ENCODE peak calls at places on chromosomes 7 and 10, in nine cellular contexts. J is stomach, P is sigmoid colon, N is endothelial cell of umbilical vein, O is suprapubic skin, F is spleen, K is HCT116, T is H1, C is breast epithelium. R is an unnamed sample.

GRCh38 chr10:25059990-25060389 is 43.6 kb downstream of the THNSL1 start:
- DNase-seq in F (no peak), K (peak), N (peak), J (peak), T (no peak), C (peak), O (no peak), P (no peak), R (peak)

GRCh38 chr10:113434950-113435349 is 117.9 kb upstream of the HABP2 start:
- DNase-seq in K (no peak), F (no peak), T (no peak), P (no peak), N (no peak), J (no peak), C (no peak), O (no peak), R (no peak)

GRCh38 chr10:30752481-30752881 is 122.9 kb upstream of the LYZL2 start:
- DNase-seq in O (no peak), J (no peak), P (no peak), K (no peak), C (no peak), T (no peak), F (no peak), N (no peak), R (no peak)

GRCh38 chr7:36037121-36037662 is 115.9 kb upstream of the EEPD1 start:
- DNase-seq in O (peak), P (no peak), C (peak), T (no peak), F (no peak), J (peak), K (no peak), N (peak), R (peak)

GRCh38 chr7:41921453-41921912 is 218.6 kb upstream of the INHBA start:
- DNase-seq in F (no peak), O (no peak), K (no peak), P (no peak), J (no peak), C (no peak), T (no peak), N (no peak), R (no peak)

GRCh38 chr10:124831116-124831515 is 29.5 kb downstream of the ABRAXAS2 start:
- DNase-seq in F (no peak), K (no peak), P (no peak), C (no peak), T (no peak), O (no peak), N (no peak), J (no peak), R (no peak)

GRCh38 chr10:26480909-26481703 is 43.0 kb downstream of the APBB1IP start:
- DNase-seq in J (no peak), K (no peak), P (no peak), O (no peak), F (no peak), C (no peak), T (no peak), N (no peak), R (no peak)

GRCh38 chr10:48548531-48549135 is 56.2 kb downstream of the ARHGAP22 start:
- DNase-seq in J (no peak), K (no peak), F (no peak), T (peak), N (no peak), C (no peak), P (no peak), O (no peak), R (no peak)

GRCh38 chr10:73894245-73894971 is 16.5 kb upstream of the PLAU start:
- DNase-seq in O (no peak), P (no peak), K (no peak), F (no peak), T (no peak), J (no peak), N (peak), C (no peak), R (no peak)

GRCh38 chr10:78852856-78853255 is 215.9 kb upstream of the ZMIZ1 start:
- DNase-seq in T (peak), F (no peak), K (peak), O (no peak), N (peak), C (no peak), J (peak), P (no peak), R (peak)

GRCh38 chr7:120805636-120806388 is 52.1 kb downstream of the TSPAN12 start:
- DNase-seq in N (peak), O (no peak), F (no peak), P (no peak), J (peak), T (peak), K (peak), C (no peak), R (peak)

GRCh38 chr10:73779539-73780197 is 2.2 kb upstream of the CHCHD1 start:
- DNase-seq in P (no peak), N (no peak), J (no peak), O (no peak), T (no peak), F (no peak), C (no peak), K (no peak), R (no peak)

GRCh38 chr7:141071260-141071854 is 2.5 kb upstream of the TMEM178B start:
- DNase-seq in P (peak), O (no peak), C (no peak), N (no peak), K (peak), F (no peak), T (peak), J (no peak), R (peak)

GRCh38 chr7:512541-513311 is 6.9 kb downstream of the PDGFA start:
- DNase-seq in N (no peak), T (no peak), J (peak), K (no peak), P (no peak), O (no peak), C (peak), F (no peak), R (peak)
- TF ChIP-seq POLR2AphosphoS5 in N (no peak), T (no peak), J (no peak), K (no peak), P (no peak), O (no peak), C (no peak), F (peak), R (peak)

GRCh38 chr7:151743481-151743983 is 133.4 kb downstream of the PRKAG2 start:
- DNase-seq in K (no peak), J (no peak), C (no peak), N (peak), O (no peak), F (no peak), P (no peak), T (no peak), R (no peak)
- TF ChIP-seq POLR2A in K (no peak), J (no peak), C (no peak), N (no peak), O (no peak), F (no peak), P (no peak), T (no peak), R (no peak)

GRCh38 chr10:77637474-77637985 is at the start of gene KCNMA1:
- DNase-seq in T (peak), J (no peak), P (peak), C (no peak), F (peak), K (no peak), O (no peak), N (no peak), R (peak)

GRCh38 chr10:77636967-77637473 is 588 bp downstream of the KCNMA1 start:
- DNase-seq in K (no peak), O (no peak), F (peak), J (no peak), P (peak), C (no peak), N (no peak), T (peak), R (no peak)

GRCh38 chr10:77634939-77635338 is 2.7 kb downstream of the KCNMA1 start:
- DNase-seq in K (no peak), O (no peak), N (no peak), P (no peak), T (no peak), J (no peak), F (no peak), C (no peak), R (no peak)

GRCh38 chr10:77635402-77636227 is 2.0 kb downstream of the KCNMA1 start:
- DNase-seq in T (no peak), K (no peak), N (no peak), J (no peak), P (no peak), C (no peak), F (no peak), O (no peak), R (no peak)

GRCh38 chr10:77636286-77636966 is 1.2 kb downstream of the KCNMA1 start:
- DNase-seq in J (no peak), P (no peak), T (peak), F (no peak), O (no peak), K (no peak), N (no peak), C (no peak), R (no peak)
- TF ChIP-seq CTCF in J (no peak), P (peak), T (no peak), F (no peak), O (no peak), K (no peak), N (no peak), C (no peak), R (peak)

GRCh38 chr7:149873968-149874643 is at the start of gene ATP6V0E2:
- DNase-seq in J (no peak), C (no peak), O (no peak), P (no peak), T (no peak), F (no peak), K (no peak), N (no peak), R (no peak)
- TF ChIP-seq POLR2AphosphoS5 in J (no peak), C (no peak), O (no peak), P (no peak), T (no peak), F (peak), K (peak), N (peak), R (no peak)

DNA sequence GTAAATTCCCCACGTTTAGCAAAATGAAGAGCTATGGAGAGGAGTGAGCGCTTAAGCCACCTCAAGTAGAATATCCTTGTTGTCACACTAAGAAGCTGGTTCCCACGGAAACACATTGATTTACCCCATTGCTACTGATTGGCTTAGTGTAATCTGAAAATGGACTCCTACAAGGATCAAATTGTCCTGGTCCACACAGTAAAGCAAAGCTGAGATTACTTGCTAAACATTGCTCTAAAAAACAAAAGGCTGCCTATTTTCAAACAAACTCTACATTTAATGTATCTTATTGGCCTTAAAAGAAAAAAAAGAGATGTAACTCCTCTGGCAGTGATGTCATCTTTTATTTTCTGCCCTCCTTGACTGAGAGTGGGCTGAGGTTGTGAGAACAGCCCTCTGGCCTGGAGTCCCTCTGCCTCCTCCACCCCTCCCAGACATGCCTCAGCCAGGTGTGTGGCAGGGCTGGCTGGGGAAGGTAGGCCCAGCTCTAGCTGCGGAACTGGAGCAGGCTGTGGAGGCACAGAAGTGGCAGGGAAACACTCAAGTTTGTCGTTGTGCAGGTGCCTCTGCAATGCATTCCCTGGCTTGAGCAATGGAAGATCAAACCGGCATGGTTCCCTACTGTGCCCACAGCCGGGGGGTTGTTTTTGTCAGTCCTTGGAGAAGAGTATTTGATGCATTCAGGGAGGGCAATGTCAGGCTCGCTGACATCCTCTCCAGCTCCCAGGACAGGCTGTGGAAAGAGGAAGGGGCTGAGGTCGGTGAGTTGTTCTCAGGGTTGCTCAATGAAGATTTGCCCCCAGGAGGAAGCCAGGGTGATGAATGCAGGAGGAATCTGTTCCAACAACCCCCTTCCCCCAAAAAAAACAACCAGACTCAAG is 9.1 kb downstream of the KLF6 start:
- DNase-seq in C (peak), J (no peak), T (peak), N (peak), K (peak), O (no peak), P (peak), F (peak), R (peak)
- TF ChIP-seq POLR2A in C (no peak), J (no peak), T (no peak), N (no peak), K (no peak), O (no peak), P (no peak), F (no peak), R (peak)

GRCh38 chr7:97818066-97818663 is 54.0 kb downstream of the ASNS start:
- DNase-seq in K (no peak), O (no peak), T (no peak), J (no peak), C (no peak), F (no peak), P (no peak), N (no peak), R (no peak)
- TF ChIP-seq CTCF in K (no peak), O (no peak), T (no peak), J (no peak), C (no peak), F (no peak), P (no peak), N (no peak), R (no peak)

GRCh38 chr7:74302745-74303221 is 13.6 kb downstream of the CLIP2 start:
- DNase-seq in P (no peak), O (no peak), C (no peak), J (no peak), N (no peak), T (no peak), F (no peak), K (no peak), R (no peak)

GRCh38 chr7:74304550-74304949 is 15.3 kb downstream of the CLIP2 start:
- DNase-seq in P (no peak), O (no peak), N (no peak), C (no peak), T (no peak), J (no peak), K (no peak), F (no peak), R (no peak)

GRCh38 chr7:74305987-74306736 is 17.0 kb downstream of the CLIP2 start:
- DNase-seq in O (no peak), T (no peak), N (no peak), P (no peak), J (no peak), F (no peak), K (no peak), C (no peak), R (no peak)

GRCh38 chr7:74307738-74308505 is 18.7 kb downstream of the CLIP2 start:
- DNase-seq in K (no peak), J (peak), T (no peak), F (no peak), N (no peak), O (no peak), P (no peak), C (no peak), R (no peak)

DNA sequence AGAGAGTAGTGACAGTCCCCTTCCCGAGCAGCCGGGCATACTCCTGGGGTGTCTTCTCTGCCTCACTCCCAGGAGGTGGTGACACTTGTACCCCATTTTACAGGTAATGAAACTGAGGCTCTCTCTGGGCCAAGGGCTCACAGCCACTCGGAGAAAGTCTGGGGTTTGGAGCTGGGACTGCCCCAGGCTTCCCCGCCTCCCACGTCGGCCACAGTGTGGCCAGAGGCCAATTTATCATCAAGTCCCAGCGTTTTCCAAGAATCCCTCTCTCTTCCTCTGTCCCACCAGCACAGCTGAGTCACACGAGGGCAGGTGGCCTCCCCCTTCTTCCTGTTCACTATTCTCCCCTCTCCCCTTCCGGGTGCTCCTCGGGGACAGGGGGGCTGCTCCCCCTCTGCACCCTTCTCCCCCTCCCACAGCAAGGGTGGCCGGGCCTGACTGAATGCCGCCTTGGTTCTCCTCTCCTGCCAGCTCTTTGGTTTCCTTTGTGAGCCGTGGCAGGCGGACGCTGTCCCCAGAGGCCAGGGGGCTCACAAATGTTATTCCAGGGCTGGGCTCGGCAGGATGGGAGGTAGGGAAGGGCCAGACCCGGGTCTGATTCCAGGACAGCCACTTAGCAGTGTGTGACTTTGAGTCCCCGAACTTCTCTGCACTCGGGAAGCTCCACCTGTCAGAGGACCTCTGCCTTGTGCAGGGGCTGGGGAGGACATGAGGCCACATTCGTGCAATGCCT is 17.7 kb downstream of the CLIP2 start:
- DNase-seq in K (no peak), J (peak), N (peak), T (no peak), C (peak), P (peak), F (no peak), O (no peak), R (peak)
- TF ChIP-seq POLR2AphosphoS5 in K (no peak), J (peak), N (peak), T (no peak), C (no peak), P (no peak), F (no peak), O (no peak), R (no peak)

GRCh38 chr7:94509264-94509878 is at the start of gene CASD1:
- DNase-seq in J (peak), O (peak), N (peak), T (peak), P (peak), F (no peak), K (no peak), C (peak), R (peak)

GRCh38 chr7:94510582-94511456 is 1.2 kb downstream of the CASD1 start:
- DNase-seq in N (peak), P (no peak), J (peak), K (no peak), C (peak), O (no peak), F (no peak), T (no peak), R (no peak)

GRCh38 chr7:94511763-94512162 is 2.2 kb downstream of the CASD1 start:
- DNase-seq in P (no peak), C (no peak), O (no peak), J (no peak), N (peak), K (no peak), T (no peak), F (no peak), R (no peak)

GRCh38 chr7:94507962-94508361 is 1.6 kb upstream of the CASD1 start:
- DNase-seq in P (no peak), O (no peak), T (no peak), N (no peak), K (no peak), F (no peak), C (no peak), J (no peak), R (no peak)

DNA sequence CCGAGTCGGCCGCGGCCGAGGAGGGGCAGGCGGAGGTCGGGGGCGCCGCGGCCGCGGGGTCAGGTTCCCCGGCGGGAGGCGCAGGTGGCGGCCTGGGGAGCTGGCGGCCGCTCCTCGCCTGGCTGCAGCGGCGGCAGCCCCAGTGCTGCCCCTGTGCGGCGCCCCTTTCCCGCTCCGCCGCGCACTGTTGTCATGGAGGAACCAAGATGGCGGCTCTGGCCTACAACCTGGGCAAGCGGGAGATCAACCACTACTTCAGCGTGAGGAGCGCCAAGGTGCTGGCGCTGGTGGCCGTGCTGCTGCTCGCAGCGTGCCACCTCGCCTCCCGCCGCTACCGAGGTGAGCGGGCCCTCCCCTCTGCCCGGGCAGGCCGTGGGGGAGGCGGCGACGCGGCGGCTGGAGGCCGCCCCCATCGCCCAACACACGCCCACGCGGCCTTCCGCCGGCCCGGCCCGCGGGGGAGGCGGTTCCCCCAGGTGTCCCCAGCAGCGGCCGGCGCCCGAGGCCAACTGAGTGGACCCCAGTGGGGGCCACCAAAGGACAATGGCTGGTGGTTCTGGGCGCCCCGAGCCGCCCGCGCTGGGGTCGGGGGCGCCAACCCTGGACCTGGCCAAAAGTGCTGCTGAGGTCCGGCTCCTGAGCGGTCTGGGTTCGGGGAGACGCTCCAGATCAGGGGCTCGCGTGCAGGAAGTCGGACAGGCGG is 421 bp downstream of the CASD1 start:
- DNase-seq in T (peak), P (peak), C (peak), K (no peak), J (peak), O (peak), N (peak), F (peak), R (peak)
- TF ChIP-seq POLR2A in T (peak), P (no peak), C (no peak), K (peak), J (no peak), O (no peak), N (peak), F (no peak), R (peak)

R was measured in transverse colon.